ENCODE peak calls at places on chromosomes 12 and 14, in ten cellular contexts. One of them, this sample, is unnamed.

GRCh38 chr12:92543872-92544271 is 158.9 kb upstream of the PLEKHG7 start:
- DNase-seq in fibroblast of the aortic adventitia: no peak
- DNase-seq in kidney epithelial cell: no peak
- DNase-seq in A549: no peak
- DNase-seq in spleen: no peak
- DNase-seq in HL-60: no peak
- DNase-seq in ovary: no peak
- DNase-seq in adrenal gland: no peak
- DNase-seq in astrocyte of the spinal cord: no peak
- DNase-seq in cardiac fibroblast: no peak
- DNase-seq in this sample: no peak

GRCh38 chr12:2163172-2163927 is 110.6 kb downstream of the CACNA1C start:
- DNase-seq in fibroblast of the aortic adventitia: peak
- DNase-seq in kidney epithelial cell: no peak
- DNase-seq in A549: no peak
- DNase-seq in spleen: no peak
- DNase-seq in HL-60: no peak
- DNase-seq in ovary: peak
- DNase-seq in adrenal gland: peak
- DNase-seq in astrocyte of the spinal cord: peak
- DNase-seq in cardiac fibroblast: peak
- DNase-seq in this sample: no peak

GRCh38 chr12:109792992-109793391 is 40.2 kb downstream of the TRPV4 start:
- DNase-seq in fibroblast of the aortic adventitia: no peak
- DNase-seq in kidney epithelial cell: no peak
- DNase-seq in A549: no peak
- DNase-seq in spleen: no peak
- DNase-seq in HL-60: no peak
- DNase-seq in ovary: no peak
- DNase-seq in adrenal gland: no peak
- DNase-seq in astrocyte of the spinal cord: no peak
- DNase-seq in cardiac fibroblast: no peak
- DNase-seq in this sample: no peak

GRCh38 chr14:33709286-33709685 is 241.6 kb downstream of the EGLN3 start:
- DNase-seq in fibroblast of the aortic adventitia: no peak
- DNase-seq in kidney epithelial cell: no peak
- DNase-seq in A549: no peak
- DNase-seq in spleen: no peak
- DNase-seq in HL-60: no peak
- DNase-seq in ovary: no peak
- DNase-seq in adrenal gland: no peak
- DNase-seq in astrocyte of the spinal cord: peak
- DNase-seq in cardiac fibroblast: no peak
- DNase-seq in this sample: no peak

GRCh38 chr12:93001407-93001806 is 72.3 kb upstream of the EEA1 start:
- DNase-seq in fibroblast of the aortic adventitia: no peak
- DNase-seq in kidney epithelial cell: no peak
- DNase-seq in A549: no peak
- DNase-seq in spleen: no peak
- DNase-seq in HL-60: no peak
- DNase-seq in ovary: no peak
- DNase-seq in adrenal gland: no peak
- DNase-seq in astrocyte of the spinal cord: no peak
- DNase-seq in cardiac fibroblast: no peak
- DNase-seq in this sample: no peak

GRCh38 chr14:51357250-51357649 is 117.2 kb downstream of the TMX1 start:
- DNase-seq in fibroblast of the aortic adventitia: no peak
- DNase-seq in kidney epithelial cell: no peak
- DNase-seq in A549: no peak
- DNase-seq in spleen: no peak
- DNase-seq in HL-60: no peak
- DNase-seq in ovary: no peak
- DNase-seq in adrenal gland: no peak
- DNase-seq in astrocyte of the spinal cord: peak
- DNase-seq in cardiac fibroblast: no peak
- DNase-seq in this sample: no peak

GRCh38 chr12:100692502-100692901 is 102.1 kb upstream of the ANO4 start:
- DNase-seq in fibroblast of the aortic adventitia: no peak
- DNase-seq in kidney epithelial cell: no peak
- DNase-seq in A549: no peak
- DNase-seq in spleen: no peak
- DNase-seq in HL-60: no peak
- DNase-seq in ovary: no peak
- DNase-seq in adrenal gland: no peak
- DNase-seq in astrocyte of the spinal cord: no peak
- DNase-seq in cardiac fibroblast: no peak
- DNase-seq in this sample: no peak

GRCh38 chr12:113232787-113233585 is 11.7 kb downstream of the TPCN1 start:
- DNase-seq in fibroblast of the aortic adventitia: peak
- DNase-seq in kidney epithelial cell: no peak
- DNase-seq in A549: no peak
- DNase-seq in spleen: peak
- DNase-seq in HL-60: peak
- DNase-seq in ovary: no peak
- DNase-seq in adrenal gland: peak
- DNase-seq in astrocyte of the spinal cord: peak
- DNase-seq in cardiac fibroblast: no peak
- DNase-seq in this sample: no peak

GRCh38 chr14:34214961-34215360 is 247.1 kb downstream of the SPTSSA start:
- DNase-seq in fibroblast of the aortic adventitia: no peak
- DNase-seq in kidney epithelial cell: no peak
- DNase-seq in A549: no peak
- DNase-seq in spleen: no peak
- DNase-seq in HL-60: no peak
- DNase-seq in ovary: no peak
- DNase-seq in adrenal gland: no peak
- DNase-seq in astrocyte of the spinal cord: no peak
- DNase-seq in cardiac fibroblast: no peak
- DNase-seq in this sample: no peak

DNA sequence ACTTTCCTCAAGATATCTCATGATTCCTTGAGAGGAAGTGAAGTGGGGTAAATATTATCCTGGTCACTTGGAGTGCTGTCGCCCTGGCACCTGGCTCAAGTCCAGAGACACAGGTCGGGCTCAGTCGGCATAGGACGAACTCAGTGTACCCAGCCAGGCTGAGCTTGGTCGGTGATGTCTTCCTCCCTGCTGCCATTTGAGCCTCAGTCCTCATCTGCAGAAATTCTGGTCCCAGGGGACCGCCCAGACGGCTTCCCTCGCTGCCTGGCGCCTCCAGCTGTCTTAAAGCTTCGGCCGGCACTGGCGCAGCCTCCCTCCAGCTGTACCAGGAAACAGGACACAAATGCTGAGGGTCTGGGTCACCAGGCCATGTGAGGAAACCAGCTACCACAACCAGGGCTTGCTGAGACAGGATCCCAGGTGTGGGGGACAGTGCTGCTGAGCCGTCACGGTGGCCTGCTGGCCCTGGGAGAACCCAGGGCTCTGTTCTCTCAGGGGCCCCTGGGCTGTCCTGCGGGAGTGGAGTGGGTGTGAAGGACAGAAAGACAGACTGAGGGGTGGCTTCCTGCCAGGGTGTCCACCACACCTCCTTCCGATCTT is 5.0 kb upstream of the KLC1 start:
- DNase-seq in fibroblast of the aortic adventitia: no peak
- DNase-seq in kidney epithelial cell: no peak
- DNase-seq in A549: no peak
- DNase-seq in spleen: peak
- DNase-seq in HL-60: no peak
- DNase-seq in ovary: no peak
- DNase-seq in adrenal gland: peak
- DNase-seq in astrocyte of the spinal cord: no peak
- DNase-seq in cardiac fibroblast: peak
- DNase-seq in this sample: no peak
- TF ChIP-seq CTCF in fibroblast of the aortic adventitia: no peak
- TF ChIP-seq CTCF in kidney epithelial cell: no peak
- TF ChIP-seq CTCF in A549: no peak
- TF ChIP-seq CTCF in spleen: no peak
- TF ChIP-seq CTCF in HL-60: no peak
- TF ChIP-seq CTCF in ovary: no peak
- TF ChIP-seq CTCF in adrenal gland: no peak
- TF ChIP-seq CTCF in astrocyte of the spinal cord: no peak
- TF ChIP-seq CTCF in cardiac fibroblast: no peak
- TF ChIP-seq CTCF in this sample: no peak

GRCh38 chr12:5941907-5942306 is 3.2 kb downstream of the ANO2 start:
- DNase-seq in fibroblast of the aortic adventitia: no peak
- DNase-seq in kidney epithelial cell: no peak
- DNase-seq in A549: no peak
- DNase-seq in spleen: no peak
- DNase-seq in HL-60: no peak
- DNase-seq in ovary: no peak
- DNase-seq in adrenal gland: no peak
- DNase-seq in astrocyte of the spinal cord: no peak
- DNase-seq in cardiac fibroblast: no peak
- DNase-seq in this sample: no peak

GRCh38 chr12:5944688-5945070 is 380 bp downstream of the ANO2 start:
- DNase-seq in fibroblast of the aortic adventitia: peak
- DNase-seq in kidney epithelial cell: no peak
- DNase-seq in A549: no peak
- DNase-seq in spleen: no peak
- DNase-seq in HL-60: no peak
- DNase-seq in ovary: no peak
- DNase-seq in adrenal gland: no peak
- DNase-seq in astrocyte of the spinal cord: no peak
- DNase-seq in cardiac fibroblast: no peak
- DNase-seq in this sample: no peak

GRCh38 chr12:5946388-5946787 is 1.3 kb upstream of the ANO2 start:
- DNase-seq in fibroblast of the aortic adventitia: no peak
- DNase-seq in kidney epithelial cell: no peak
- DNase-seq in A549: no peak
- DNase-seq in spleen: no peak
- DNase-seq in HL-60: no peak
- DNase-seq in ovary: no peak
- DNase-seq in adrenal gland: no peak
- DNase-seq in astrocyte of the spinal cord: no peak
- DNase-seq in cardiac fibroblast: no peak
- DNase-seq in this sample: no peak

GRCh38 chr12:5945071-5946008 is at the start of gene ANO2:
- DNase-seq in fibroblast of the aortic adventitia: no peak
- DNase-seq in kidney epithelial cell: no peak
- DNase-seq in A549: no peak
- DNase-seq in spleen: no peak
- DNase-seq in HL-60: no peak
- DNase-seq in ovary: no peak
- DNase-seq in adrenal gland: no peak
- DNase-seq in astrocyte of the spinal cord: no peak
- DNase-seq in cardiac fibroblast: no peak
- DNase-seq in this sample: no peak

GRCh38 chr12:5944053-5944452 is 1.0 kb downstream of the ANO2 start:
- DNase-seq in fibroblast of the aortic adventitia: no peak
- DNase-seq in kidney epithelial cell: no peak
- DNase-seq in A549: no peak
- DNase-seq in spleen: no peak
- DNase-seq in HL-60: no peak
- DNase-seq in ovary: no peak
- DNase-seq in adrenal gland: no peak
- DNase-seq in astrocyte of the spinal cord: no peak
- DNase-seq in cardiac fibroblast: no peak
- DNase-seq in this sample: no peak
- H3K4me3 ChIP-seq in fibroblast of the aortic adventitia: no peak
- H3K4me3 ChIP-seq in kidney epithelial cell: no peak
- H3K4me3 ChIP-seq in A549: no peak
- H3K4me3 ChIP-seq in spleen: no peak
- H3K4me3 ChIP-seq in HL-60: no peak
- H3K4me3 ChIP-seq in ovary: no peak
- H3K4me3 ChIP-seq in adrenal gland: no peak
- H3K4me3 ChIP-seq in astrocyte of the spinal cord: no peak
- H3K4me3 ChIP-seq in cardiac fibroblast: no peak
- H3K4me3 ChIP-seq in this sample: no peak

GRCh38 chr12:47164730-47165439 is 85.1 kb upstream of the AMIGO2 start:
- DNase-seq in fibroblast of the aortic adventitia: peak
- DNase-seq in kidney epithelial cell: no peak
- DNase-seq in A549: no peak
- DNase-seq in spleen: no peak
- DNase-seq in HL-60: no peak
- DNase-seq in ovary: no peak
- DNase-seq in adrenal gland: no peak
- DNase-seq in astrocyte of the spinal cord: peak
- DNase-seq in cardiac fibroblast: peak
- DNase-seq in this sample: no peak
- TF ChIP-seq CTCF in fibroblast of the aortic adventitia: peak
- TF ChIP-seq CTCF in kidney epithelial cell: no peak
- TF ChIP-seq CTCF in A549: no peak
- TF ChIP-seq CTCF in spleen: no peak
- TF ChIP-seq CTCF in HL-60: no peak
- TF ChIP-seq CTCF in ovary: no peak
- TF ChIP-seq CTCF in adrenal gland: no peak
- TF ChIP-seq CTCF in astrocyte of the spinal cord: peak
- TF ChIP-seq CTCF in cardiac fibroblast: peak
- TF ChIP-seq CTCF in this sample: no peak

GRCh38 chr14:95666450-95666849 is 19.8 kb upstream of the TCL1B start:
- DNase-seq in fibroblast of the aortic adventitia: no peak
- DNase-seq in kidney epithelial cell: no peak
- DNase-seq in A549: no peak
- DNase-seq in spleen: no peak
- DNase-seq in HL-60: no peak
- DNase-seq in ovary: no peak
- DNase-seq in adrenal gland: no peak
- DNase-seq in astrocyte of the spinal cord: no peak
- DNase-seq in cardiac fibroblast: no peak
- DNase-seq in this sample: no peak
- H3K4me3 ChIP-seq in fibroblast of the aortic adventitia: no peak
- H3K4me3 ChIP-seq in kidney epithelial cell: no peak
- H3K4me3 ChIP-seq in A549: no peak
- H3K4me3 ChIP-seq in spleen: no peak
- H3K4me3 ChIP-seq in HL-60: no peak
- H3K4me3 ChIP-seq in ovary: no peak
- H3K4me3 ChIP-seq in adrenal gland: no peak
- H3K4me3 ChIP-seq in astrocyte of the spinal cord: no peak
- H3K4me3 ChIP-seq in cardiac fibroblast: no peak
- H3K4me3 ChIP-seq in this sample: no peak

GRCh38 chr12:121802843-121803698 is 738 bp upstream of the SETD1B start:
- DNase-seq in fibroblast of the aortic adventitia: peak
- DNase-seq in kidney epithelial cell: no peak
- DNase-seq in A549: peak
- DNase-seq in spleen: peak
- DNase-seq in HL-60: peak
- DNase-seq in ovary: peak
- DNase-seq in adrenal gland: peak
- DNase-seq in astrocyte of the spinal cord: peak
- DNase-seq in cardiac fibroblast: peak
- DNase-seq in this sample: peak
- TF ChIP-seq CTCF in fibroblast of the aortic adventitia: no peak
- TF ChIP-seq CTCF in kidney epithelial cell: no peak
- TF ChIP-seq CTCF in A549: no peak
- TF ChIP-seq CTCF in spleen: no peak
- TF ChIP-seq CTCF in HL-60: no peak
- TF ChIP-seq CTCF in ovary: no peak
- TF ChIP-seq CTCF in adrenal gland: no peak
- TF ChIP-seq CTCF in astrocyte of the spinal cord: no peak
- TF ChIP-seq CTCF in cardiac fibroblast: no peak
- TF ChIP-seq CTCF in this sample: no peak